ENCODE peak calls at places on chromosomes 16 and 17, in five cellular contexts. H is dorsolateral prefrontal cortex, J is tibial artery, E is astrocyte, S is Panc1. Y is an unnamed sample.

GRCh38 chr16:78953526-78953925 is 647.0 kb downstream of the MAF start:
- DNase-seq in H (no peak), J (no peak), E (no peak), S (no peak), Y (no peak)

GRCh38 chr17:35930211-35931065 is at the start of gene RDM1:
- DNase-seq in H (peak; percentile 32), J (peak; percentile 28), E (peak; percentile 22), S (peak; percentile 32), Y (peak; percentile 22)

GRCh38 chr17:59002126-59002525 is 104.6 kb downstream of the TRIM37 start:
- DNase-seq in H (no peak), J (no peak), E (no peak), S (no peak), Y (no peak)

GRCh38 chr16:64089697-64090096 is 1032.2 kb downstream of the CDH11 start:
- DNase-seq in H (no peak), J (no peak), E (no peak), S (no peak), Y (peak; percentile 38)

GRCh38 chr16:75263963-75264445 is 12.6 kb upstream of the BCAR1 start:
- DNase-seq in H (no peak), J (peak; percentile 58), E (no peak), S (no peak), Y (no peak)

GRCh38 chr16:16185095-16185494 is 38.2 kb downstream of the ABCC6 start:
- DNase-seq in H (no peak), J (no peak), E (no peak), S (no peak), Y (no peak)

GRCh38 chr17:8448310-8448709 is 12.6 kb downstream of the NDEL1 start:
- DNase-seq in H (no peak), J (no peak), E (no peak), S (no peak), Y (no peak)

GRCh38 chr17:32609085-32609484 is 122.3 kb downstream of the CDK5R1 start:
- DNase-seq in H (no peak), J (no peak), E (peak; percentile 7), S (peak; percentile 4), Y (no peak)

GRCh38 chr17:45841883-45842525 is 2.7 kb upstream of the SPPL2C start:
- DNase-seq in H (no peak), J (no peak), E (peak; percentile 7), S (no peak), Y (peak; percentile 45)

GRCh38 chr17:78314683-78315354 is 45.1 kb downstream of the SOCS3 start:
- DNase-seq in H (no peak), J (no peak), E (no peak), S (no peak), Y (no peak)

GRCh38 chr17:2071421-2072281 is 16.7 kb downstream of the HIC1 start:
- DNase-seq in H (no peak), J (no peak), E (peak; percentile 72), S (no peak), Y (no peak)

GRCh38 chr17:70938311-70938710 is 769.0 kb downstream of the KCNJ2 start:
- DNase-seq in H (no peak), J (no peak), E (no peak), S (no peak), Y (no peak)

GRCh38 chr16:18049454-18050133 is 286.9 kb downstream of the NPIPA8 start:
- DNase-seq in H (no peak), J (no peak), E (no peak), S (no peak), Y (no peak)

GRCh38 chr16:18050234-18050633 is 286.3 kb downstream of the NPIPA8 start:
- DNase-seq in H (no peak), J (no peak), E (no peak), S (no peak), Y (no peak)

GRCh38 chr16:18050777-18051176 is 285.8 kb downstream of the NPIPA8 start:
- DNase-seq in H (no peak), J (no peak), E (no peak), S (no peak), Y (no peak)

GRCh38 chr16:18048858-18049257 is 287.7 kb downstream of the NPIPA8 start:
- DNase-seq in H (no peak), J (no peak), E (no peak), S (no peak), Y (no peak)

DNA sequence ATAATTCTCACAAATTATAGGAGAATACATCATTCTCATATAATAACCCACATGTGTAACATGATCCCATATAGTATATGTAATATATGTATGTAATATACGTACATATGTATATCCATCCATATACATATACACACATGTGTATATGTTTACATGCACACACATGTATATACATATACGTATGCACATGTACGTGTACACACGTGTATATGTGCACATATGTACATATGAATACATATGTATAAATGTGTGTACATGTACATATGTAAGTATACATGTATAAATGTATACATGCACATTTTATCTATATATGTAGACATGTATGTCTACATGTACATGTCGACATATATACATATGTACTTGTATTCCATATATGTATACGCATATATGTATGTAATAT is 288.8 kb downstream of the NPIPA8 start:
- DNase-seq in H (no peak), J (no peak), E (no peak), S (no peak), Y (no peak)
- TF ChIP-seq CTCF in H (no peak), J (no peak), E (no peak), S (no peak), Y (no peak)

DNA sequence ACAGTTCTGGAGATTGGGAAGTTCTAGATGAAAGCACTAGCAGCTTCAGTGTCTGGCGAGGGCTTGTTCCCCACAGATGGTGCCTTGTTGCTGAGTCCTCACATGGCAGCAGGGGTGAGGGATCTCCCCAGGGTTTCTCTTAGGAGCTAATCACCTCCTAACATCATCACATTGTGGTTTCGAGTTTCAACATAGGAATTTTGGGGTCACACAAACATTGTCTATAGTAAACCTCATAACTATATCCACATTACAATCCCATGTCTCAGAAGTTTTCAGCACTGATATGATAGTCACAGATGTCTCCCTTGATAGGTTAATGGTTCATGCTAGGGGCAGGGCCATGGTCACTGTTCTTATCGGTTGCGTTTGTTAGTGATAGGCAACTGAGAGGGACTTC is 13.8 kb downstream of the CLUAP1 start:
- DNase-seq in H (no peak), J (no peak), E (peak; percentile 32), S (no peak), Y (peak; percentile 41)
- H3K27ac ChIP-seq in H (no peak overlapping the region), J (no peak overlapping the region), E (no peak overlapping the region), S (no peak overlapping the region), Y (peak overlapping the region; percentile 49)

DNA sequence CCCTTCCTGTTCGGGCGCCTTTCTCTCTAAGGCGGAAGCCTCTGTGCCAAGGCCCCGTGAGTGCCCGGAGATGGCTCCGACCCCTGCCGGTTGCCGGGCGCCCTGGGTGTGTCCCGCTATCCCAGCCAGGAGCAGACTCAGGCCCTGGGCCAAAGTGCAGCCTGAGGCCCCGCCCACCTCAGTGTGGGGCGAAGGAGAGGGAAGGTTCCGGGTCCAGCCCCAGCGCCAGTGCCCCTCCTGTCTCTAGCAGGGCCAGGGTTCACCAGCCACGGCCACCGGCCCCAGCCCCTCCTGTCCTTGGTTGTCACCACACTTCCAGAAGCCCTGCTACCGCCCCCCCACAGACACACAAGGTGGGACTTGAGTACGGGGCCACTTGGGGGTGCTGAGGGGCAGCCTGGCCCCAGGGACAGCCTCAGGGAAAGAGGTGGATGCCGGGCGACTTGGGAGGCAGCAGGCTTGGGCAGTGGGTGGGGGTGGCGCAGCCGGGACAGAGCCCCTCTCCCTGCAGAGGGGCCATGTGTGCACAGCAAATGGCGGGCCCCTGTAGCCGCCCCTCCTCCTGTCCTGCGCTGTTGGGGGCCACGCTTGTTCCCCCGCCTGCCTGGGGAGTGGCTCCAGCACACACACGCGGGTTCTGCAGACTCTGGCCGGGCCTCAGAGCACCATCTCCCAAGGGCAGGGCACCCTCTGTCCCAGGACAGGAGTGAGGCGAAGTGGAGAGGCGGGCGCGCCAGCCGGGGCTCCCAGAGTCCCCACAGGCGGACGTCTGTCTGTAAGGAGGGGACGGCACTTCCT is 6.0 kb downstream of the C1QTNF8 start:
- DNase-seq in H (no peak), J (peak; percentile 52), E (no peak), S (no peak), Y (no peak)
- TF ChIP-seq CTCF in H (no peak), J (peak; percentile 40), E (no peak), S (no peak), Y (no peak)

GRCh38 chr17:47953945-47954344 is 3.7 kb downstream of the PRR15L start:
- DNase-seq in H (no peak), J (no peak), E (no peak), S (no peak), Y (no peak)
- H3K27ac ChIP-seq in H (no peak overlapping the region), J (no peak overlapping the region), E (no peak overlapping the region), S (no peak overlapping the region), Y (no peak overlapping the region)

Y was measured in foreskin keratinocyte.